ENCODE peak calls at places on chromosomes 12 and 14, in nine cellular contexts. One of them, this sample, is unnamed.

GRCh38 chr12:69388371-69388770 is 28.8 kb downstream of the YEATS4 start:
- DNase-seq in endothelial cell of umbilical vein: peak
- DNase-seq in mammary epithelial cell: peak
- DNase-seq in GM23248: peak
- DNase-seq in keratinocyte: no peak
- DNase-seq in DND-41: no peak
- DNase-seq in neural progenitor cell: no peak
- DNase-seq in fibroblast of lung: peak
- DNase-seq in MM.1S: peak
- DNase-seq in this sample: peak

GRCh38 chr12:5073054-5073453 is 29.4 kb downstream of the KCNA5 start:
- DNase-seq in endothelial cell of umbilical vein: no peak
- DNase-seq in mammary epithelial cell: no peak
- DNase-seq in GM23248: no peak
- DNase-seq in keratinocyte: no peak
- DNase-seq in DND-41: no peak
- DNase-seq in neural progenitor cell: no peak
- DNase-seq in fibroblast of lung: no peak
- DNase-seq in MM.1S: no peak
- DNase-seq in this sample: no peak

GRCh38 chr14:105011312-105011990 is 9.4 kb downstream of the CDCA4 start:
- DNase-seq in endothelial cell of umbilical vein: no peak
- DNase-seq in mammary epithelial cell: no peak
- DNase-seq in GM23248: no peak
- DNase-seq in keratinocyte: no peak
- DNase-seq in DND-41: no peak
- DNase-seq in neural progenitor cell: no peak
- DNase-seq in fibroblast of lung: no peak
- DNase-seq in MM.1S: no peak
- DNase-seq in this sample: no peak

GRCh38 chr12:64737539-64737938 is 21.7 kb downstream of the GNS start:
- DNase-seq in endothelial cell of umbilical vein: no peak
- DNase-seq in mammary epithelial cell: peak
- DNase-seq in GM23248: no peak
- DNase-seq in keratinocyte: no peak
- DNase-seq in DND-41: peak
- DNase-seq in neural progenitor cell: no peak
- DNase-seq in fibroblast of lung: no peak
- DNase-seq in MM.1S: peak
- DNase-seq in this sample: no peak

GRCh38 chr12:46492471-46493351 is 120.1 kb upstream of the SLC38A2 start:
- DNase-seq in endothelial cell of umbilical vein: peak
- DNase-seq in mammary epithelial cell: peak
- DNase-seq in GM23248: peak
- DNase-seq in keratinocyte: peak
- DNase-seq in DND-41: no peak
- DNase-seq in neural progenitor cell: no peak
- DNase-seq in fibroblast of lung: peak
- DNase-seq in MM.1S: no peak
- DNase-seq in this sample: peak

GRCh38 chr12:2498961-2499500 is 295.7 kb upstream of the FKBP4 start:
- DNase-seq in endothelial cell of umbilical vein: no peak
- DNase-seq in mammary epithelial cell: no peak
- DNase-seq in GM23248: no peak
- DNase-seq in keratinocyte: no peak
- DNase-seq in DND-41: no peak
- DNase-seq in neural progenitor cell: no peak
- DNase-seq in fibroblast of lung: no peak
- DNase-seq in MM.1S: no peak
- DNase-seq in this sample: no peak

GRCh38 chr12:66426696-66427095 is 124.4 kb downstream of the HELB start:
- DNase-seq in endothelial cell of umbilical vein: no peak
- DNase-seq in mammary epithelial cell: no peak
- DNase-seq in GM23248: no peak
- DNase-seq in keratinocyte: no peak
- DNase-seq in DND-41: no peak
- DNase-seq in neural progenitor cell: no peak
- DNase-seq in fibroblast of lung: no peak
- DNase-seq in MM.1S: no peak
- DNase-seq in this sample: no peak

GRCh38 chr12:5390174-5390799 is 41.6 kb upstream of the NTF3 start:
- DNase-seq in endothelial cell of umbilical vein: no peak
- DNase-seq in mammary epithelial cell: no peak
- DNase-seq in GM23248: peak
- DNase-seq in keratinocyte: peak
- DNase-seq in DND-41: no peak
- DNase-seq in neural progenitor cell: no peak
- DNase-seq in fibroblast of lung: peak
- DNase-seq in MM.1S: no peak
- DNase-seq in this sample: no peak

GRCh38 chr12:47121146-47121545 is 41.4 kb upstream of the AMIGO2 start:
- DNase-seq in endothelial cell of umbilical vein: no peak
- DNase-seq in mammary epithelial cell: peak
- DNase-seq in GM23248: peak
- DNase-seq in keratinocyte: no peak
- DNase-seq in DND-41: no peak
- DNase-seq in neural progenitor cell: no peak
- DNase-seq in fibroblast of lung: peak
- DNase-seq in MM.1S: no peak
- DNase-seq in this sample: peak

GRCh38 chr12:107859367-107859766 is 84.9 kb downstream of the ASCL4 start:
- DNase-seq in endothelial cell of umbilical vein: no peak
- DNase-seq in mammary epithelial cell: no peak
- DNase-seq in GM23248: no peak
- DNase-seq in keratinocyte: no peak
- DNase-seq in DND-41: no peak
- DNase-seq in neural progenitor cell: no peak
- DNase-seq in fibroblast of lung: no peak
- DNase-seq in MM.1S: no peak
- DNase-seq in this sample: no peak

GRCh38 chr12:107864235-107864634 is 89.7 kb downstream of the ASCL4 start:
- DNase-seq in endothelial cell of umbilical vein: no peak
- DNase-seq in mammary epithelial cell: no peak
- DNase-seq in GM23248: no peak
- DNase-seq in keratinocyte: no peak
- DNase-seq in DND-41: no peak
- DNase-seq in neural progenitor cell: peak
- DNase-seq in fibroblast of lung: no peak
- DNase-seq in MM.1S: no peak
- DNase-seq in this sample: no peak
- TF ChIP-seq EZH2 in endothelial cell of umbilical vein: no peak
- TF ChIP-seq EZH2 in mammary epithelial cell: no peak
- TF ChIP-seq EZH2 in GM23248: no peak
- TF ChIP-seq EZH2 in keratinocyte: peak
- TF ChIP-seq EZH2 in DND-41: no peak
- TF ChIP-seq EZH2 in neural progenitor cell: peak
- TF ChIP-seq EZH2 in fibroblast of lung: no peak
- TF ChIP-seq EZH2 in MM.1S: no peak
- TF ChIP-seq EZH2 in this sample: no peak

DNA sequence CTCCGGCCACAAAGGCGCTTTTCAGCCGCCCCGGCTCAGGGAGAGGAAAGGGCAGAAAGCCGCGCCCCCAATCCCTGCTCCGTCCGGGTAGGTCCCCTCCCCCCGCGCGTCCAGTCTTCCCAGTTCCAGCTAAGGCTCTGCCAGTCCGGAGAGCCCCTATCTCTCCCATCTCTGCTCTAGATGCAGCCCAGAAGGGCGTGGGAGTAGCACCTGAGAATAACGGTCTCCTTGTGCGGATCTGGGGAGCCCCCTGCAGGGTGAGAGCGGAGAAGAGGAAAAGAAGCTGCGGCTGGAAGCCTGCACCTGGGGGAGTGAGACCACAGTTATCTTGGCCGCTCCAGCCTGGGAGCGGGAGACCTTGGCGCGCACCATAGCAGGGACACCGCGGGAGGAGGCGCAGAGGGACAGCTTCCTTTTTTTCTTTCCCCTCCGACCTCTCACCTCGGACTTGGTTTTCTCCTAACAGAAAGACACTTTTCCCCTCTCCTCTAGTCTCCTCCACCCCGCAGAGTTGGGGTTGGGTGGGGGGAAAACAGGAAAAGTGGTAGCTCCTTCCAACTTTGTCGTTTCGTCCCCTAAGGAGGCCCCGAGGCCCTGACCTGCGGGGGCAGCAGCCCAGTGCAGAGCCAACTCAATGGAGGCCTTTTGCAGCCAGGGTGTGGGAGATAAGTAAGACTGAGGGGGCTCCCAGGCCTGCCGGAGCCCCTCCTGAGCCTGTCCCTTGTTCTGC is 2.4 kb downstream of the DHH start:
- DNase-seq in endothelial cell of umbilical vein: peak
- DNase-seq in mammary epithelial cell: peak
- DNase-seq in GM23248: peak
- DNase-seq in keratinocyte: no peak
- DNase-seq in DND-41: peak
- DNase-seq in neural progenitor cell: peak
- DNase-seq in fibroblast of lung: no peak
- DNase-seq in MM.1S: peak
- DNase-seq in this sample: peak
- TF ChIP-seq EZH2 in endothelial cell of umbilical vein: no peak
- TF ChIP-seq EZH2 in mammary epithelial cell: peak
- TF ChIP-seq EZH2 in GM23248: no peak
- TF ChIP-seq EZH2 in keratinocyte: peak
- TF ChIP-seq EZH2 in DND-41: no peak
- TF ChIP-seq EZH2 in neural progenitor cell: peak
- TF ChIP-seq EZH2 in fibroblast of lung: no peak
- TF ChIP-seq EZH2 in MM.1S: no peak
- TF ChIP-seq EZH2 in this sample: no peak

GRCh38 chr14:58296731-58297130 is 1.6 kb upstream of the ARID4A start:
- DNase-seq in endothelial cell of umbilical vein: peak
- DNase-seq in mammary epithelial cell: peak
- DNase-seq in GM23248: peak
- DNase-seq in keratinocyte: no peak
- DNase-seq in DND-41: no peak
- DNase-seq in neural progenitor cell: no peak
- DNase-seq in fibroblast of lung: peak
- DNase-seq in MM.1S: no peak
- DNase-seq in this sample: peak

GRCh38 chr14:58298880-58299664 is 717 bp downstream of the ARID4A start:
- DNase-seq in endothelial cell of umbilical vein: peak
- DNase-seq in mammary epithelial cell: no peak
- DNase-seq in GM23248: peak
- DNase-seq in keratinocyte: no peak
- DNase-seq in DND-41: peak
- DNase-seq in neural progenitor cell: peak
- DNase-seq in fibroblast of lung: no peak
- DNase-seq in MM.1S: peak
- DNase-seq in this sample: no peak

GRCh38 chr14:58297412-58297761 is 968 bp upstream of the ARID4A start:
- DNase-seq in endothelial cell of umbilical vein: no peak
- DNase-seq in mammary epithelial cell: no peak
- DNase-seq in GM23248: peak
- DNase-seq in keratinocyte: no peak
- DNase-seq in DND-41: no peak
- DNase-seq in neural progenitor cell: peak
- DNase-seq in fibroblast of lung: no peak
- DNase-seq in MM.1S: peak
- DNase-seq in this sample: no peak

GRCh38 chr14:58298477-58298879 is at the start of gene ARID4A:
- DNase-seq in endothelial cell of umbilical vein: no peak
- DNase-seq in mammary epithelial cell: no peak
- DNase-seq in GM23248: no peak
- DNase-seq in keratinocyte: no peak
- DNase-seq in DND-41: no peak
- DNase-seq in neural progenitor cell: no peak
- DNase-seq in fibroblast of lung: no peak
- DNase-seq in MM.1S: no peak
- DNase-seq in this sample: no peak

DNA sequence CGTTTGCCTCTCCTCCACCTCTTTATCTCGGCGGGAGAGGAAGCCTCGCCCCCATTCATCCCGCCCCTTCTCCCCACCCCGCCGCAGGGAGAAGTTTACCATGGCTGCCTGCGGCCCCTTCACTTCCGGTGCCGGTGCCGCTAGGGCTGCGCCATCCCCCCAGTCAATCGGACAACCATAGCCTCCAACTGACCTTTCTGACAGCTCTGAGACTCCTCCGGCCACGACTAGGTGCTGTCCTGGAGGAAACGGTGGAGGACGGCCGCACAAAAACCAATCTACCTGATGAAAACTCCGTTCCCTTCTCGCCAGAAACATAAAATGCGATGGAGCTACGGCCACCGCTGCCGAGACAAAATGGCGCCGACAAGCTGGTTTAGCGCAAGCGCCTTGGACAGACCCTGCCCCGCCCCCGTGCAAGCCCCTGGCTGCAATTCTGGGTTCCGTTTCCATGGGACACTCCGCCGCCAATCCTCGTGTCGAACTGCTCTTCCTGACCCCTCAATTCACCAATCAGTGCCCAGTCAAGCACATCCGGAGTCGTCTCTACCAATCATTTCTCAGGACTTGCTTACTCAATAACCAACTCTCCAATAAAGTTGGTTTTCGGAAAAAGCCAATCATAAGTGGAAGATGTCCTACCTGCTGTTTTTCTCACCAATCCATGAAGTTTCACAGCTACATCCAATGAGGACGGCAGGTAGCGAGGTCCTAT is 436 bp upstream of the ARID4A start:
- DNase-seq in endothelial cell of umbilical vein: peak
- DNase-seq in mammary epithelial cell: peak
- DNase-seq in GM23248: peak
- DNase-seq in keratinocyte: peak
- DNase-seq in DND-41: peak
- DNase-seq in neural progenitor cell: peak
- DNase-seq in fibroblast of lung: peak
- DNase-seq in MM.1S: peak
- DNase-seq in this sample: peak
- TF ChIP-seq EZH2 in endothelial cell of umbilical vein: peak
- TF ChIP-seq EZH2 in mammary epithelial cell: peak
- TF ChIP-seq EZH2 in GM23248: no peak
- TF ChIP-seq EZH2 in keratinocyte: peak
- TF ChIP-seq EZH2 in DND-41: peak
- TF ChIP-seq EZH2 in neural progenitor cell: peak
- TF ChIP-seq EZH2 in fibroblast of lung: peak
- TF ChIP-seq EZH2 in MM.1S: no peak
- TF ChIP-seq EZH2 in this sample: no peak

DNA sequence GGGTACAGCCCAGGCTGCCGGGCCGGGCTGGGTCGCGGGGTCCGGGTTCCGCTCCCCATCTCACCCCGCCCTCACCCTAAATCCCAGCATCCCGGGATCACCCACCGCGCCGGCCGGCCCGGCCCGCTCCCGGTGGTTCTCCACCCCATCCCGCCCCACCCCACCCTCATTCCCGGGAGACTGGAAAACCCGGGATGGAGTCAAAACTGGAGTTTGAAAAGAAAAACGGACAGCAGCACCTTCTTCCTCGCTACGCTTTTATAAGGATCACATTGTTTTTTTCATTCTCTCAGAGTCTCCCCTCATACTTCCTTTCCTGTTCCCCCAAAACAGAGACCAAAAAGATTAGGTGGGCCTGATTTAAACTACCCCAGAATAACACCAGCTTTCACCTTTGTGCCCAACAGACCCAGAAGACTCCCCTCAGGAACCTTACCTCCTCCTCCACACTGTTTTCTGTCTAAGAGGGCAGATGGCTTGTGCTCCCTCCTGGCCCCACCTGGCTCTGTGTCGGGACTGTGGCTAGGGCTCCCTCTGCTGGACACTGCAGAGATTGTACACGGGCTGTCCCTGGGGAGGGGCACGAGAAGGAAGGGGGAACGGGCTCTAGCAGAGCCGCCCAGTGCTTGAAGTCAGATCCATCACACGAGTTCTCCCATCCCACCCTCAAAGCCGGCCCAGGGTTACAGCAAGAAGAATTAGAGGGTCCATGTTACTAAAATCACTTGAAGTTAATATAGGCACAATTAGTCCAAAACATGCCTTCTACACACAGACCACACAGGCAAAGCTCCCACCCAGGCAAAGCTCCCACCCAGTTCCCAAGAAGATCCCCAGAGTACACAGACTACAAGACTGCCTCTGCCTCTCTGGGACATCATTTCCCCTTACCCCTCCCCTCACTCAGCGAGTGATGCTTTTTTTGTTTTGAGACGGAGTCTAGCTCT is 3.0 kb downstream of the GLI1 start:
- DNase-seq in endothelial cell of umbilical vein: peak
- DNase-seq in mammary epithelial cell: peak
- DNase-seq in GM23248: peak
- DNase-seq in keratinocyte: peak
- DNase-seq in DND-41: peak
- DNase-seq in neural progenitor cell: peak
- DNase-seq in fibroblast of lung: peak
- DNase-seq in MM.1S: peak
- DNase-seq in this sample: peak
- TF ChIP-seq EZH2 in endothelial cell of umbilical vein: no peak
- TF ChIP-seq EZH2 in mammary epithelial cell: no peak
- TF ChIP-seq EZH2 in GM23248: no peak
- TF ChIP-seq EZH2 in keratinocyte: no peak
- TF ChIP-seq EZH2 in DND-41: no peak
- TF ChIP-seq EZH2 in neural progenitor cell: no peak
- TF ChIP-seq EZH2 in fibroblast of lung: no peak
- TF ChIP-seq EZH2 in MM.1S: no peak
- TF ChIP-seq EZH2 in this sample: no peak

This sample was measured in PC-3.